ENCODE peak calls at places on chromosomes 5 and 9, in ten cellular contexts. H is activated CD4-positive, alpha-beta T cell treated with anti-CD3 and anti-CD28 coated beads, Interleukin-2, amount 10 ng/mL, durations not matched to agents 7 days and 5 days; I is activated effector memory CD4-positive, alpha-beta T cell treated with anti-CD3 and anti-CD28 coated beads, Interleukin-2, amount 50 U/mL, for 16 hours; O is stimulated activated CD4-positive, alpha-beta T cell treated with anti-CD3 and anti-CD28 coated beads, Interleukin-1b, Interleukin-23, amount 100 ng/mL, for 4 hours; J is nephron progenitor cell; K is AG08395; V is left lung; Y is iPS DF 6.9; C is dermis blood vessel endothelial cell; W is colonic mucosa. F is an unnamed sample.

GRCh38 chr9:117704024-117704575 is at the start of gene TLR4:
- DNase-seq in Y (no peak), C (peak), W (peak), V (peak), H (no peak), K (peak), O (no peak), I (no peak), J (peak), F (peak)

GRCh38 chr5:38780950-38781349 is 64.9 kb upstream of the OSMR start:
- DNase-seq in J (no peak), I (no peak), Y (no peak), H (no peak), W (peak), K (peak), O (no peak), C (peak), V (no peak), F (peak)

GRCh38 chr9:70597886-70598285 is 183.4 kb upstream of the KLF9 start:
- DNase-seq in O (no peak), C (no peak), H (no peak), V (no peak), I (no peak), J (no peak), K (no peak), W (no peak), Y (no peak), F (no peak)

GRCh38 chr5:30600892-30601291 is 592.6 kb upstream of the CDH6 start:
- DNase-seq in W (no peak), C (no peak), H (no peak), V (no peak), I (no peak), O (no peak), J (no peak), K (no peak), Y (no peak), F (no peak)

GRCh38 chr9:136314056-136314416 is 10.1 kb upstream of the CCDC187 start:
- DNase-seq in V (no peak), O (no peak), Y (no peak), C (no peak), J (no peak), K (no peak), I (no peak), W (no peak), H (no peak), F (no peak)

GRCh38 chr9:129399301-129399990 is 221.4 kb upstream of the IER5L start:
- DNase-seq in V (peak), W (no peak), Y (no peak), O (no peak), J (no peak), K (no peak), I (no peak), C (peak), H (no peak), F (no peak)

GRCh38 chr5:10856071-10856470 is 95.0 kb upstream of the DAP start:
- DNase-seq in V (no peak), K (no peak), W (no peak), J (no peak), I (no peak), Y (no peak), O (no peak), H (no peak), C (no peak), F (no peak)

GRCh38 chr9:129557192-129558036 is 63.5 kb downstream of the C9orf50 start:
- DNase-seq in J (peak), O (no peak), H (no peak), I (no peak), C (no peak), Y (peak), W (no peak), K (no peak), V (peak), F (peak)

GRCh38 chr9:123525424-123525823 is 169.4 kb downstream of the CRB2 start:
- DNase-seq in O (no peak), C (no peak), K (no peak), J (no peak), Y (no peak), I (no peak), H (no peak), W (no peak), V (no peak), F (no peak)

GRCh38 chr9:70085241-70085640 is 41.6 kb downstream of the MAMDC2 start:
- DNase-seq in J (peak), H (no peak), W (no peak), I (no peak), O (no peak), K (peak), C (peak), V (no peak), Y (peak), F (no peak)

F was measured in stomach.